ENCODE peak calls at places on chromosomes 7 and 10, in six cellular contexts. B, J, L, M, E and R are unnamed samples.

GRCh38 chr7:142871260-142872105 is 14.1 kb downstream of the TRPV6 start:
- DNase-seq in J (no peak), E (no peak), L (no peak), B (peak), M (no peak), R (no peak)

GRCh38 chr10:71188201-71188600 is 24.2 kb upstream of the UNC5B start:
- DNase-seq in M (no peak), J (no peak), L (no peak), B (no peak), E (no peak), R (no peak)

GRCh38 chr10:78518224-78518623 is 484.6 kb downstream of the RPS24 start:
- DNase-seq in L (peak), E (no peak), M (no peak), B (no peak), J (no peak), R (no peak)

GRCh38 chr7:5613607-5614006 is 167.9 kb downstream of the RNF216 start:
- DNase-seq in E (no peak), J (no peak), L (no peak), M (no peak), B (no peak), R (no peak)

GRCh38 chr10:113064039-113064438 is 114.0 kb downstream of the TCF7L2 start:
- DNase-seq in J (no peak), B (no peak), M (no peak), L (no peak), E (no peak), R (no peak)

GRCh38 chr10:4771554-4772201 is 54.3 kb upstream of the AKR1E2 start:
- DNase-seq in B (no peak), E (no peak), M (no peak), L (no peak), J (no peak), R (no peak)

GRCh38 chr7:33157311-33157710 is 27.9 kb downstream of the BBS9 start:
- DNase-seq in L (no peak), B (no peak), J (no peak), M (no peak), E (no peak), R (no peak)

GRCh38 chr7:79709574-79710409 is 256.3 kb upstream of the MAGI2 start:
- DNase-seq in L (no peak), J (no peak), B (no peak), E (no peak), M (no peak), R (no peak)

GRCh38 chr7:1758417-1758858 is 88.4 kb downstream of the ELFN1 start:
- DNase-seq in L (no peak), B (peak), M (peak), E (peak), J (peak), R (no peak)

GRCh38 chr10:29470355-29470705 is 164.4 kb downstream of the SVIL start:
- DNase-seq in L (no peak), B (peak), J (peak), M (no peak), E (peak), R (peak)

GRCh38 chr7:19442016-19442785 is 266.6 kb downstream of the POLR1F start:
- DNase-seq in M (no peak), E (peak), J (peak), B (no peak), L (no peak), R (no peak)

GRCh38 chr7:79615871-79616640 is 162.6 kb upstream of the MAGI2 start:
- DNase-seq in L (no peak), J (no peak), M (no peak), B (no peak), E (no peak), R (no peak)

GRCh38 chr7:38656976-38657375 is 25.8 kb upstream of the AMPH start:
- DNase-seq in L (no peak), B (no peak), E (no peak), J (no peak), M (no peak), R (no peak)
- TF ChIP-seq CTCF in L (no peak), B (no peak), E (no peak), J (no peak), M (no peak), R (no peak)

GRCh38 chr10:51389415-51390342 is 309.7 kb downstream of the CSTF2T start:
- DNase-seq in L (peak), B (peak), M (no peak), E (peak), J (peak), R (peak)
- TF ChIP-seq CTCF in L (peak), B (peak), M (peak), E (peak), J (peak), R (peak)

GRCh38 chr7:28524978-28525377 is 112.7 kb downstream of the CREB5 start:
- DNase-seq in E (no peak), L (no peak), B (no peak), J (no peak), M (no peak), R (no peak)
- TF ChIP-seq CTCF in E (no peak), L (no peak), B (no peak), J (no peak), M (no peak), R (no peak)

DNA sequence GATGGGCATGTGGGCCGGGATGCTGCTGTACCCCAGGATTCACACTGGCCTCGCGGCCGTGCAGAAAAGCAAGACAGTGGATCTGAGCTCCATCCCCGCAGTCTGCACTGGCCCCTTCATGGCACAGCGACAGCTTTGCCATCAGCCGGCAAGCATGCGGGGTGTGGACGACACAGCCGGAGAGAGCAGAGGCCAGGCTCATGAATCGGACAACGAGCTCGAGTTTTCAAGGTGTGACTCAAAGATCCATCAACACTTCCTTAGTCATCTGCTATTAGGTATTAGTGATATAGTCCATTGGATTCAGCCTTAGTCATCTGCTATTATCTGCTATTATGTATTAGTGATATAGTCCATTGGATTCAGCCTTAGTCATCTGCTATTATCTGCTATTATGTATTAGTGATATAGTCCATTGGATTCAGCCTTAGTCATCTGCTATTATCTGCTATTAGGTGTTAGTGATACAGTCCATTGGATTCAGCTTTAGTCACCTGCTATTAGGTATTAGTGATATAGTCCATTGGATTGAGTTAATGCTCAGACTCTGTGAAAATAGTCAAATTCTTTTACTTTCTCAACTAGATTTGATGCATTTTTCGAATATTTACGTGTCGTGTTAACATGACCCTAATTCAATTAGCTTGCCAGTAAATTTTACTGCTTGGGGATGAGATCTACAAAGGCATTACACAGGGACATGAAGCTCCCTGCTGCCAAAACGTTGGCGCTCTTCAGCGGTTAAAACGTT is 254.5 kb downstream of the KLF6 start:
- DNase-seq in E (no peak), J (no peak), M (no peak), L (no peak), B (no peak), R (no peak)
- TF ChIP-seq CTCF in E (no peak), J (no peak), M (no peak), L (no peak), B (no peak), R (no peak)

DNA sequence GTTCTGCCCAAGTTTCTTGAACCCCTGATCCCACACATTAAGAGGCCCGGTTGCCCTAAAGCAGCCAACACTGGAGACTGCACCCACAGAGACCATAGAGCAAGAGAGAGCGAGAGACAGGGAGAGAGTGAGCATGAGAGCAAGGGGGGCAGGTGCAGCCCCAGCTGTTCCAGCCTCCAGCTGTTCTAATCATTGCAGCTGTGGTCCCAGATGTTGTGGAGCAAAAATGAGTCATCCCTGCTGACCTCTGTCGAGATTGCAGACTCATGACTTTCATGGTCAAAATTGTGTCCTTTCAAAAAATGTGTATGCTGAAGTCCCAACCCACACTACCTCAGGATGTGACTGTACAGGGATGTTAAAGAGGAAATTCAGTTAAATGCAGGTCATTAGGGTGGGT is 143.9 kb upstream of the FRMD4A start:
- DNase-seq in B (no peak), L (no peak), J (no peak), E (no peak), M (no peak), R (no peak)
- TF ChIP-seq CTCF in B (no peak), L (no peak), J (no peak), E (no peak), M (no peak), R (no peak)

GRCh38 chr7:603152-603941 is 83.7 kb upstream of the PDGFA start:
- DNase-seq in B (no peak), L (no peak), E (no peak), M (peak), J (no peak), R (no peak)

GRCh38 chr7:604038-604883 is 84.6 kb upstream of the PDGFA start:
- DNase-seq in M (peak), E (no peak), L (no peak), J (no peak), B (peak), R (no peak)

GRCh38 chr7:601573-602340 is 82.1 kb upstream of the PDGFA start:
- DNase-seq in L (no peak), E (no peak), M (peak), B (no peak), J (no peak), R (no peak)

GRCh38 chr7:600935-601334 is 81.3 kb upstream of the PDGFA start:
- DNase-seq in J (no peak), M (peak), L (no peak), B (no peak), E (no peak), R (peak)

GRCh38 chr7:602341-603141 is 82.9 kb upstream of the PDGFA start:
- DNase-seq in E (no peak), M (peak), L (no peak), J (peak), B (no peak), R (no peak)
- TF ChIP-seq CTCF in E (no peak), M (no peak), L (no peak), J (no peak), B (no peak), R (no peak)

GRCh38 chr7:30705008-30705407 is 22.8 kb upstream of the CRHR2 start:
- DNase-seq in J (no peak), L (no peak), E (no peak), M (peak), B (no peak), R (no peak)

GRCh38 chr7:30699706-30700495 is 17.6 kb upstream of the CRHR2 start:
- DNase-seq in B (no peak), J (peak), L (no peak), M (peak), E (no peak), R (no peak)

GRCh38 chr7:30700941-30701340 is 18.7 kb upstream of the CRHR2 start:
- DNase-seq in L (no peak), J (no peak), M (peak), E (no peak), B (no peak), R (no peak)

GRCh38 chr7:30703756-30704155 is 21.5 kb upstream of the CRHR2 start:
- DNase-seq in J (no peak), M (peak), E (no peak), L (no peak), B (no peak), R (no peak)

GRCh38 chr7:30702200-30702599 is 19.9 kb upstream of the CRHR2 start:
- DNase-seq in M (no peak), B (no peak), L (no peak), E (no peak), J (no peak), R (no peak)
- TF ChIP-seq CTCF in M (no peak), B (no peak), L (no peak), E (peak), J (peak), R (no peak)

DNA sequence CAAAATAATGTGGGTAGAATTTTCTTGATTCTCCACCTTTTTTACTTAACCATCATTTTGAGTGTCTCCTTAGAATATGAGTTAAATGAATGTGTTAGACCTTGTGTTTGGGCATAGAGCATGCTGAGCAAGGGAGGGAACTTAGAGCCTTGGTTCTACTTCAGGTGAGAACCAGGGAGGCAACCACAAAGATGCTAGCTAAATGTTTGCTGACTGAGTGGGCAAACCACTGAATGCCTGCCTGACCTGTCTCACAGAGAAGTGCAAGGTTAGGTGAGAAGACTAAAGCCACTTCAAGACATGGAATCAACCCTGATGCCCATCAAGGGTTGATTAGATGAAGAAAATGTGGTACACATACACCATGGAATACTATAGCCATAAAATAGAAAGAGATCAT is 242.6 kb upstream of the ZNF32 start:
- DNase-seq in J (no peak), M (no peak), B (no peak), E (no peak), L (no peak), R (no peak)
- TF ChIP-seq CTCF in J (no peak), M (no peak), B (no peak), E (no peak), L (no peak), R (no peak)